ENCODE peak calls at places on chromosomes 12 and 14, in ten cellular contexts. H is GM12865, F is astrocyte of the cerebellum, M is Calu3, L is WTC11, T is heart right ventricle, Z is tibial artery, A is A549, I is cardiac muscle cell, B is omental fat pad. C is an unnamed sample.

GRCh38 chr12:97552410-97553050 is 89.9 kb downstream of the RMST start:
- DNase-seq in I (no peak), H (no peak), L (no peak), M (no peak), A (no peak), B (no peak), T (no peak), Z (no peak), F (no peak), C (no peak)

GRCh38 chr14:68462683-68463082 is 330.2 kb downstream of the ZFP36L1 start:
- DNase-seq in Z (no peak), H (no peak), F (no peak), T (no peak), L (no peak), A (no peak), B (no peak), M (no peak), I (no peak), C (no peak)

GRCh38 chr14:66247662-66248061 is 238.5 kb upstream of the CCDC196 start:
- DNase-seq in T (peak), M (no peak), F (no peak), L (no peak), H (no peak), B (no peak), Z (no peak), A (no peak), I (no peak), C (no peak)

GRCh38 chr12:132018193-132018916 is 68.6 kb downstream of the EP400 start:
- DNase-seq in H (no peak), A (no peak), Z (no peak), L (no peak), B (no peak), T (no peak), F (no peak), I (no peak), M (no peak), C (no peak)

GRCh38 chr12:122159879-122160278 is 14.1 kb downstream of the IL31 start:
- DNase-seq in A (no peak), F (no peak), L (no peak), T (no peak), H (no peak), M (no peak), B (no peak), Z (no peak), I (no peak), C (no peak)

GRCh38 chr14:60926002-60926401 is 54.9 kb downstream of the TRMT5 start:
- DNase-seq in F (no peak), B (no peak), T (no peak), I (no peak), Z (no peak), M (no peak), A (no peak), L (no peak), H (peak), C (peak)

GRCh38 chr14:100384819-100385813 is 62.0 kb downstream of the SLC25A47 start:
- DNase-seq in H (no peak), F (no peak), Z (no peak), T (no peak), M (no peak), B (no peak), I (no peak), L (no peak), A (peak), C (no peak)

GRCh38 chr12:120207227-120207626 is 6.3 kb upstream of the RPLP0 start:
- DNase-seq in Z (no peak), T (no peak), H (no peak), M (no peak), B (no peak), A (no peak), I (no peak), L (no peak), F (no peak), C (no peak)

GRCh38 chr12:75862692-75863471 is 168.7 kb downstream of the PHLDA1 start:
- DNase-seq in I (no peak), B (no peak), F (no peak), L (no peak), T (no peak), H (no peak), M (no peak), Z (no peak), A (peak), C (no peak)

GRCh38 chr14:105314287-105315185 is at the start of gene PACS2:
- DNase-seq in A (peak), M (peak), I (peak), T (peak), L (peak), F (peak), H (peak), B (no peak), Z (peak), C (peak)

GRCh38 chr12:49877066-49877465 is 26.6 kb downstream of the FAIM2 start:
- DNase-seq in I (no peak), T (no peak), L (no peak), F (no peak), M (no peak), B (no peak), Z (no peak), H (no peak), A (no peak), C (no peak)

GRCh38 chr14:56195727-56196126 is 77.5 kb downstream of the PELI2 start:
- DNase-seq in F (no peak), T (peak), Z (no peak), I (no peak), B (no peak), M (no peak), H (peak), L (no peak), A (no peak), C (peak)

GRCh38 chr12:107130830-107131760 is 37.7 kb upstream of the CRY1 start:
- DNase-seq in B (no peak), H (no peak), I (peak), L (no peak), Z (no peak), A (no peak), M (no peak), T (no peak), F (no peak), C (no peak)

GRCh38 chr12:1575287-1575798 is 19.0 kb downstream of the FBXL14 start:
- DNase-seq in B (no peak), T (no peak), I (no peak), F (no peak), M (no peak), Z (no peak), H (no peak), A (no peak), L (no peak), C (no peak)

DNA sequence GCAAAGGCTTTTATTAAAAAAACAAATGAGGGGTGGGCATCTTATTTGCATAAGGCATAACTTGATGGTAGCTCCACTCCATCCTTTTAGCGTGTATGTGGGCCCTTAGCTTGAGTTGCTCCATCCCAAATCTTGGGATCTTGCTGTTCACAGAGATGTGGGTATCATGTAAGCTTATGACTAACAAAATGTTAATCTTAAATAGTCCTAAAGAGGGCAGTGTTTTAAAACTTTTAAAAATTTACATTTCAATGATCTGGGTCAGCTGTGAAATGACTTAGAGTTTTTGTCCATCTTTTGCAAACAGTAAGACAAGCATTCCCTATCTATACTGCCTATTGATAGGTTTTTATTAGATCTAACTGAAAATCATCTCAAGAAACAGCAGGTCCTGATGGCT is 86.0 kb downstream of the SLCO1A2 start:
- DNase-seq in F (peak), M (no peak), B (no peak), T (no peak), L (no peak), H (peak), A (no peak), I (peak), Z (no peak), C (no peak)
- TF ChIP-seq CTCF in F (no peak), M (no peak), B (no peak), T (peak), L (no peak), H (no peak), A (peak), I (no peak), Z (no peak), C (no peak)

DNA sequence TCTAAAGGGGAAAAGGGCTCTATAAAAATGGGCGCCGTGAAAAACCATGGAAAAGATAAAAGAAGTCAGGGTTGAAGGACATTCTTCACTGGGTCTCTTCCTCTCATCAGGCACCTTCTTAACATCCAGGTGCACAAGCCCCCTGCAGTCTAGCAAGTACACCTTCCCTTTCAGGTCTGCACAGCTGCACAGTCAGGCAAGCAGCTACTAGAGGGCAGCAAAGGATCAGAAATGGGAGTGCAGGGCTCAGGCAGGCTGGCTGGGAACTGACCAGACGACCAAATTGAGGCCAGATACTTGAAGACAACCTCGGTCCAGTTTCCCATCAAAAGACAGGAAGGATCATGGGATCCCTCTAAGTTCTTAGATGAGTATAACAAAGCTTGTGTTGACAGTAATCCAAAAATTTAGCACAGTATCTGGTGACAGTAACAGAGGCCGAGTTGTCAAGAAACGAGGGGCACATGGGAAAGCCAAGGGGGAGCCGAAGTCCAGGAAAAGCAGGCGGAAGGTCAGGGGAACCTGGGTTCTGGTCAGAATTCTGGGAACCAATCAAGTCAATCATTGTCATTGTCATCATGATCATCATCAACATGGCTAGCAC is 10.1 kb upstream of the GRIP1 start:
- DNase-seq in F (no peak), L (peak), B (no peak), A (peak), I (peak), T (peak), Z (no peak), M (peak), H (peak), C (peak)
- TF ChIP-seq CTCF in F (peak), L (peak), B (no peak), A (peak), I (peak), T (peak), Z (no peak), M (peak), H (peak), C (peak)

GRCh38 chr14:92690171-92691011 is 58.0 kb downstream of the LGMN start:
- DNase-seq in F (peak), A (peak), M (peak), I (peak), Z (no peak), H (peak), B (no peak), T (peak), L (peak), C (no peak)
- TF ChIP-seq CTCF in F (peak), A (peak), M (peak), I (peak), Z (peak), H (peak), B (no peak), T (peak), L (no peak), C (peak)

DNA sequence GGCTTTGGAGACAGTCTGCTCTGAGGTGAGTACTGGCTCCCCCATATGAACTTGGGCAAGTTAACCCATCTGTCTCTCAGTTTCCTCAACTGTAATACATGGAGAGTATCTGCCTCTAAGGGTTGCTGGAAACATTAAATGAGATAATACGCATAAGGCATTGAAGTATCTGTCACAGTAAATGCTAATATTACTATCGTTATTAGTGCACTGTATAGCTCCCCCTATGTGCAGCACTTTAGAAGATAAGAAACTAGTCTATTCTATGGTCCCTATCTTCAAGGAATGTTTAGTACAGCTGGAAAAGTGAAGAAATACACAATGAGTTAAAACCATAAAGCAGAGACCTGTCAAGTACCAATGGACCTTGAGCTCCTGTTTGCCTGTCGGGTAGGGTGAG is 51.7 kb upstream of the CFL2 start:
- DNase-seq in L (no peak), Z (no peak), F (no peak), A (no peak), I (no peak), B (no peak), H (no peak), M (no peak), T (no peak), C (no peak)
- TF ChIP-seq CTCF in L (no peak), Z (no peak), F (no peak), A (peak), I (no peak), B (no peak), H (no peak), M (no peak), T (no peak), C (no peak)

GRCh38 chr12:2641209-2641608 is 153.6 kb upstream of the FKBP4 start:
- DNase-seq in F (no peak), Z (peak), H (peak), M (peak), I (no peak), A (peak), T (peak), L (peak), B (no peak), C (no peak)

GRCh38 chr12:2640709-2641108 is 154.1 kb upstream of the FKBP4 start:
- DNase-seq in Z (peak), B (peak), A (peak), F (peak), I (no peak), M (peak), H (no peak), L (peak), T (peak), C (no peak)

GRCh38 chr12:2641761-2642160 is 153.0 kb upstream of the FKBP4 start:
- DNase-seq in L (peak), Z (peak), H (no peak), I (no peak), F (no peak), M (no peak), T (no peak), A (no peak), B (no peak), C (no peak)

GRCh38 chr12:2639020-2639298 is 155.8 kb upstream of the FKBP4 start:
- DNase-seq in I (no peak), A (no peak), T (no peak), M (no peak), B (no peak), H (no peak), F (no peak), Z (peak), L (peak), C (no peak)

DNA sequence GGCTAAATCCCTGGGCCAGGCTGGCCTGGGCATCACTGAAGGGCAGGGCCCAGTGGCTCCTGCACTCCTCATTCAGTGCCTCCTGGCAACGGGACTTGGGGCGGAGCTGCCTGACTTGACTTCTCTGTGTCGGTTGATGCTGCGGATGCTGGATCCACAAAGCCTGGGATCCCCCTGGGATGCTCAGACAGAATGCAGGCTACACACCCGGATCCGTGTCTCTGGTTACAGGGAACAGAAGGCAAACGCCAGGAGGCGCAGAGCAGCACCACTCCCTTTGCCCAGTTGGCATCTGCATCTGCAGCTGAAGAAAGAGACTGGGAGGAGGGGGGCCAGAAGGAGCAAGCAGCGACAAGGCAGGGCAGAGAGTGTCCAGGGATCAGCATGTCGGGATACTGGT is 154.5 kb upstream of the FKBP4 start:
- DNase-seq in B (no peak), T (no peak), M (no peak), A (peak), F (no peak), H (no peak), I (no peak), L (peak), Z (peak), C (no peak)
- TF ChIP-seq CTCF in B (no peak), T (no peak), M (no peak), A (no peak), F (no peak), H (no peak), I (peak), L (no peak), Z (peak), C (no peak)

GRCh38 chr14:90374813-90375212 is 22.0 kb upstream of the CALM1 start:
- DNase-seq in I (no peak), H (no peak), M (no peak), B (no peak), A (no peak), Z (no peak), L (no peak), F (no peak), T (no peak), C (no peak)

GRCh38 chr14:90373887-90374286 is 22.9 kb upstream of the CALM1 start:
- DNase-seq in L (no peak), H (no peak), Z (no peak), B (no peak), F (no peak), M (no peak), T (no peak), A (no peak), I (no peak), C (no peak)

GRCh38 chr14:90368946-90369721 is 27.7 kb upstream of the CALM1 start:
- DNase-seq in L (no peak), F (no peak), I (no peak), A (peak), Z (no peak), T (no peak), H (no peak), B (no peak), M (no peak), C (no peak)
- TF ChIP-seq CTCF in L (no peak), F (no peak), I (no peak), A (peak), Z (no peak), T (peak), H (no peak), B (no peak), M (no peak), C (no peak)

DNA sequence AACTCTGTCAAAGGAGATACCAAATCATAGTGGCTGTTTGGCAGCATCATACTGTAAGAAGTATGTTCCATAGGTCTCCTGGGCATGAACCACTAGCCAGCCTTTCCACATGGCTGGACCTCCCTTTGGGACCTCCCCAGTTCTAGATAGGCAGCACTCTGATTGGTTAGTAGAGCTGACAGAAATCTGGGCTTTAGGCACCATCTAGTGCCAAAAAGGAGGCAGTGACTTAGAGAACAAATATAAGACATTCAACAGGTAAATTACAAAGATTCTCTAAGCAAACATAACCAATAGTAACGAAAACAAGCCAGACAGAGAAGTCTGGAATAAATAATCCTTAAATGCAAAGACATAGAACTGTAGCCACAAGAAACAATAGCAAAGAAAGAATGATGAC is 148.0 kb upstream of the PDE3A start:
- DNase-seq in T (no peak), H (peak), B (no peak), A (no peak), L (peak), M (peak), F (peak), I (no peak), Z (no peak), C (no peak)
- TF ChIP-seq CTCF in T (peak), H (peak), B (no peak), A (no peak), L (no peak), M (no peak), F (peak), I (peak), Z (no peak), C (peak)

C was measured in GM10248.